ENCODE peak calls at places on chromosomes 5 and 9, in five cellular contexts. V, R, T, O and H are unnamed samples.

GRCh38 chr5:10452768-10453331 is 11.2 kb downstream of the ROPN1L start:
- DNase-seq in V (no peak), R (no peak), T (peak; percentile 77), O (peak; percentile 85), H (peak; percentile 82)

GRCh38 chr9:92774274-92774673 is 9.6 kb upstream of the BICD2 start:
- DNase-seq in V (no peak), R (no peak), T (no peak), O (no peak), H (no peak)

GRCh38 chr5:179176166-179176565 is 116.0 kb downstream of the ZNF354C start:
- DNase-seq in V (no peak), R (peak; percentile 13), T (no peak), O (no peak), H (no peak)

GRCh38 chr5:126002222-126002897 is 420.8 kb upstream of the GRAMD2B start:
- DNase-seq in V (peak; percentile 50), R (peak; percentile 84), T (peak; percentile 6), O (no peak), H (no peak)

GRCh38 chr5:90285581-90285980 is 124.0 kb downstream of the CETN3 start:
- DNase-seq in V (no peak), R (no peak), T (no peak), O (no peak), H (no peak)

GRCh38 chr5:33903118-33903517 is 11.3 kb upstream of the ADAMTS12 start:
- DNase-seq in V (no peak), R (no peak), T (no peak), O (no peak), H (no peak)

GRCh38 chr9:89905628-89906338 is 301.0 kb downstream of the GADD45G start:
- DNase-seq in V (no peak), R (no peak), T (no peak), O (no peak), H (peak; percentile 48)

GRCh38 chr5:74895906-74896305 is 29.7 kb upstream of the FAM169A start:
- DNase-seq in V (peak; percentile 80), R (peak; percentile 62), T (no peak), O (no peak), H (no peak)

GRCh38 chr5:55600536-55601208 is 65.9 kb upstream of the PLPP1 start:
- DNase-seq in V (no peak), R (no peak), T (peak; percentile 32), O (no peak), H (no peak)

GRCh38 chr5:55601209-55601618 is 66.5 kb upstream of the PLPP1 start:
- DNase-seq in V (peak; percentile 77), R (peak; percentile 86), T (peak; percentile 32), O (peak; percentile 63), H (no peak)

GRCh38 chr5:55600086-55600485 is 65.3 kb upstream of the PLPP1 start:
- DNase-seq in V (no peak), R (no peak), T (no peak), O (no peak), H (no peak)

GRCh38 chr5:55597014-55597981 is 62.5 kb upstream of the PLPP1 start:
- DNase-seq in V (peak; percentile 39), R (peak; percentile 82), T (no peak), O (no peak), H (no peak)

GRCh38 chr5:55599148-55600050 is 64.6 kb upstream of the PLPP1 start:
- DNase-seq in V (no peak), R (no peak), T (no peak), O (no peak), H (no peak)
- H3K4me1 ChIP-seq in V (peaks cover 18% of the 10 kb centered on the region), R (no peaks in the 10 kb centered on the region), T (peaks cover 25% of the 10 kb centered on the region), O (peaks cover 70% of the 10 kb centered on the region), H (no peaks in the 10 kb centered on the region)

GRCh38 chr5:172140866-172141265 is 47.2 kb downstream of the STK10 start:
- DNase-seq in V (no peak), R (no peak), T (no peak), O (no peak), H (no peak)

GRCh38 chr5:172140120-172140519 is 47.9 kb downstream of the STK10 start:
- DNase-seq in V (no peak), R (no peak), T (no peak), O (no peak), H (no peak)

GRCh38 chr5:172142709-172143215 is 45.3 kb downstream of the STK10 start:
- DNase-seq in V (no peak), R (no peak), T (no peak), O (no peak), H (peak; percentile 69)

GRCh38 chr5:172143875-172144274 is 44.1 kb downstream of the STK10 start:
- DNase-seq in V (no peak), R (no peak), T (no peak), O (no peak), H (no peak)

GRCh38 chr5:172141949-172142319 is 46.1 kb downstream of the STK10 start:
- DNase-seq in V (no peak), R (no peak), T (no peak), O (no peak), H (no peak)
- H3K4me1 ChIP-seq in V (no peaks in the 10 kb centered on the region), R (no peaks in the 10 kb centered on the region), T (peaks cover 4% of the 10 kb centered on the region), O (peaks cover 4% of the 10 kb centered on the region), H (peaks cover 10% of the 10 kb centered on the region)

GRCh38 chr5:5650242-5650641 is 227.8 kb downstream of the ICE1 start:
- DNase-seq in V (no peak), R (no peak), T (no peak), O (no peak), H (no peak)

GRCh38 chr5:5649641-5650040 is 227.2 kb downstream of the ICE1 start:
- DNase-seq in V (no peak), R (no peak), T (peak; percentile 37), O (no peak), H (no peak)

GRCh38 chr5:5650949-5651348 is 228.5 kb downstream of the ICE1 start:
- DNase-seq in V (no peak), R (no peak), T (no peak), O (no peak), H (no peak)

GRCh38 chr5:5645891-5646290 is 223.4 kb downstream of the ICE1 start:
- DNase-seq in V (no peak), R (no peak), T (no peak), O (no peak), H (no peak)

DNA sequence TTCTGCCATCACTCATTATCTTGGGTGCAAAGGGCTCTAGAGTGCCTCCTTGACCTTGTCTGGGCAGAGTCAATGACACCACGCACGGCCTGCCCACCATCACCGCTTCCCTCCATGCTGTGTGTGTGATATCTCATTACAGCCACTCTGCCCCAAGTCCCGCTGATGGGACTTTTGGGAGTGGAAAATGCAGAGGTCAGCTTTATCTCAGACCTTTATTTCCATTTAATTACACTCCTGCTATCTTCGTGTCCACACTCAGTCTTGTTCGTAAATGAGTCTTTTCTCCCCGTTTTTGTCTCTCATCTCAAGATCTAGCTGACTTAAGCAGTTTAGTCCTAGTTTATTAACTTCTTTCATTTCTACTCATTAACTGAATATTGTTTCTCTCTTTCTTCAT is 226.2 kb downstream of the ICE1 start:
- DNase-seq in V (no peak), R (no peak), T (peak; percentile 83), O (no peak), H (no peak)
- H3K4me1 ChIP-seq in V (peaks cover 3% of the 10 kb centered on the region), R (no peaks in the 10 kb centered on the region), T (peaks cover 3% of the 10 kb centered on the region), O (no peaks in the 10 kb centered on the region), H (peaks cover 2% of the 10 kb centered on the region)

DNA sequence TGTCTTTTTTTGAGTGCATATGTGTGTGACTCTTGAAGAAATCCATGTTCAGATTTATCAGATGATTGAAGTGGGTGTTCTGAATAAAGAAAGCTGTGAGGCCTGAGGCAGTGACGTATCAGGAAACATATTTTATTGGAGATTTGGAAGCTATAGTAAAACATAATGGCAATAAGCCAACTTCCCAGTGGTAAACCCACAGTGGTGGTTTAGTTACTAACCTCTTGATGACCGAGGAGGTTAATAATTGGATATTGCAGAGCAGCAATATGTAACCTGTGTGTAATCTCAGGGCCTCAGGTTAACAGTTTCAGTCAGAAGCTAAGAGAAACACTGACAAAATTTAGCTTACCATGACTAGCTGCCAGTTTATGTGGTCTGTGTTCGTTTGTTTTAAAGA is 6.9 kb downstream of the RGMB start:
- DNase-seq in V (no peak), R (no peak), T (no peak), O (no peak), H (no peak)
- H3K4me1 ChIP-seq in V (peaks cover 9% of the 10 kb centered on the region), R (no peaks in the 10 kb centered on the region), T (peaks cover 2% of the 10 kb centered on the region), O (peaks cover 8% of the 10 kb centered on the region), H (no peaks in the 10 kb centered on the region)

GRCh38 chr9:127570533-127571111 is 41.5 kb upstream of the STXBP1 start:
- DNase-seq in V (no peak), R (no peak), T (no peak), O (no peak), H (no peak)
- H3K4me1 ChIP-seq in V (no peaks in the 10 kb centered on the region), R (no peaks in the 10 kb centered on the region), T (peaks cover 28% of the 10 kb centered on the region), O (peaks cover 75% of the 10 kb centered on the region), H (peaks cover 13% of the 10 kb centered on the region)

GRCh38 chr5:65061250-65061973 is 292.7 kb downstream of the CWC27 start:
- DNase-seq in V (no peak), R (no peak), T (no peak), O (no peak), H (no peak)

GRCh38 chr5:65065112-65065511 is 296.4 kb downstream of the CWC27 start:
- DNase-seq in V (no peak), R (no peak), T (no peak), O (no peak), H (no peak)

GRCh38 chr5:65059681-65060598 is 291.2 kb downstream of the CWC27 start:
- DNase-seq in V (no peak), R (no peak), T (no peak), O (no peak), H (no peak)

GRCh38 chr5:65061974-65062353 is 293.2 kb downstream of the CWC27 start:
- DNase-seq in V (no peak), R (no peak), T (no peak), O (no peak), H (no peak)

DNA sequence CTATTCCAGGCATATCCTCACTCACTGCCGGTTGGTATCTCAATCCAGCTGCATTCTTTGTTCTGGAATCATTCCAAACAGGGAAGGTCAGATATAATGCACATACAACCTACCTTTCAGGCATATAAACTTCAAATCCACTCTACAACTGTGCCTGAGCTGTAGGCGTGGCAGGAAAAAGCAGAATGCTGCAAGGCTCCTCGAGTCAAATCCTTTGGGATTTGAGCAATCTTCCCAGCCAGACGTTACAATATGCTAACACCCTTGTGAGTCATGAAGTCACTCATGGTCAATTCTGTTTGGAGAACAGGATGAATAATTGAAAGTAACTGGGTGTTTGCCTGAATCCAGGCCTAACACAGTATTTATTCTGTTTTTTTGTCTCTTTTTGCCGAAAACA is 294.0 kb downstream of the CWC27 start:
- DNase-seq in V (no peak), R (peak; percentile 72), T (no peak), O (peak; percentile 64), H (no peak)
- H3K4me1 ChIP-seq in V (peaks cover 9% of the 10 kb centered on the region), R (peaks cover 5% of the 10 kb centered on the region), T (no peaks in the 10 kb centered on the region), O (peaks cover 14% of the 10 kb centered on the region), H (no peaks in the 10 kb centered on the region)